ENCODE peak calls at places on chromosomes 3 and 15, in five cellular contexts. N is fibroblast of lung, H is MCF 10A, M is fibroblast of pulmonary artery, X is heart right ventricle. S is an unnamed sample.

GRCh38 chr3:150255416-150255815 is 152.7 kb upstream of the TSC22D2 start:
- DNase-seq in N (no peak), H (no peak), M (no peak), X (peak), S (peak)

GRCh38 chr3:126983653-126984390 is 907 bp downstream of the PLXNA1 start:
- DNase-seq in N (peak), H (peak), M (peak), X (peak), S (peak)

GRCh38 chr15:62262305-62262941 is 97.3 kb upstream of the C2CD4B start:
- DNase-seq in N (peak), H (peak), M (no peak), X (no peak), S (no peak)

GRCh38 chr3:39171860-39172259 is 18.5 kb upstream of the CSRNP1 start:
- DNase-seq in N (no peak), H (no peak), M (no peak), X (no peak), S (no peak)

GRCh38 chr3:87792532-87793321 is 266.1 kb downstream of the CGGBP1 start:
- DNase-seq in N (no peak), H (peak), M (no peak), X (peak), S (peak)

GRCh38 chr3:122146466-122146865 is 37.0 kb upstream of the CASR start:
- DNase-seq in N (no peak), H (no peak), M (no peak), X (no peak), S (peak)

GRCh38 chr3:143171656-143172055 is 52.1 kb downstream of the CHST2 start:
- DNase-seq in N (peak), H (no peak), M (peak), X (no peak), S (no peak)

GRCh38 chr15:74540135-74540760 is 772 bp upstream of the ARID3B start:
- DNase-seq in N (no peak), H (no peak), M (no peak), X (no peak), S (no peak)

GRCh38 chr3:135966349-135966695 is 794 bp downstream of the PPP2R3A start:
- DNase-seq in N (peak), H (no peak), M (peak), X (no peak), S (no peak)

GRCh38 chr15:43903864-43904290 is 77.1 kb downstream of the WDR76 start:
- DNase-seq in N (peak), H (peak), M (peak), X (no peak), S (peak)

GRCh38 chr15:40591310-40591845 is 2.7 kb upstream of the KNL1 start:
- DNase-seq in N (no peak), H (no peak), M (no peak), X (no peak), S (no peak)

GRCh38 chr3:3177861-3178497 is 1.5 kb downstream of the CRBN start:
- DNase-seq in N (no peak), H (peak), M (peak), X (no peak), S (peak)

GRCh38 chr3:108183178-108183577 is 39.0 kb downstream of the IFT57 start:
- DNase-seq in N (peak), H (no peak), M (no peak), X (no peak), S (no peak)

GRCh38 chr3:52044869-52045616 is 11.3 kb downstream of the DUSP7 start:
- DNase-seq in N (no peak), H (no peak), M (no peak), X (no peak), S (no peak)

GRCh38 chr3:150775001-150775599 is 12.1 kb upstream of the SIAH2 start:
- DNase-seq in N (peak), H (no peak), M (peak), X (no peak), S (peak)

GRCh38 chr15:55221090-55222011 is 24.6 kb upstream of the RSL24D1 start:
- DNase-seq in N (peak), H (peak), M (peak), X (no peak), S (peak)

GRCh38 chr3:172840913-172841312 is 90.4 kb downstream of the ECT2 start:
- DNase-seq in N (no peak), H (no peak), M (no peak), X (no peak), S (no peak)

GRCh38 chr15:59590027-59590426 is 21.6 kb upstream of the GCNT3 start:
- DNase-seq in N (no peak), H (no peak), M (no peak), X (no peak), S (no peak)

GRCh38 chr3:114221165-114221880 is 16.1 kb downstream of the ZNF80 start:
- DNase-seq in N (no peak), H (no peak), M (peak), X (no peak), S (no peak)

GRCh38 chr3:119184808-119185690 is 11.7 kb downstream of the UPK1B start:
- DNase-seq in N (no peak), H (peak), M (peak), X (no peak), S (peak)

GRCh38 chr15:66721501-66721937 is 19.5 kb downstream of the SMAD6 start:
- DNase-seq in N (no peak), H (peak), M (no peak), X (no peak), S (peak)

GRCh38 chr15:85587707-85588441 is 206.9 kb downstream of the KLHL25 start:
- DNase-seq in N (peak), H (peak), M (peak), X (no peak), S (peak)

GRCh38 chr3:154071154-154071553 is 50.0 kb upstream of the ARHGEF26 start:
- DNase-seq in N (no peak), H (peak), M (no peak), X (no peak), S (peak)

GRCh38 chr15:101378879-101379278 is 83.8 kb upstream of the SNRPA1 start:
- DNase-seq in N (no peak), H (no peak), M (no peak), X (no peak), S (no peak)

GRCh38 chr3:196976891-196977420 is 8.3 kb upstream of the PIGZ start:
- DNase-seq in N (no peak), H (no peak), M (no peak), X (no peak), S (no peak)

GRCh38 chr3:52231502-52232278 is 6.2 kb upstream of the TLR9 start:
- DNase-seq in N (peak), H (peak), M (peak), X (peak), S (peak)

GRCh38 chr3:125194061-125194848 is 18.3 kb downstream of the SLC12A8 start:
- DNase-seq in N (peak), H (peak), M (no peak), X (no peak), S (peak)

GRCh38 chr15:23564798-23565394 is 578 bp upstream of the MKRN3 start:
- DNase-seq in N (no peak), H (no peak), M (peak), X (no peak), S (no peak)

GRCh38 chr3:139695007-139695406 is 17.2 kb upstream of the NMNAT3 start:
- DNase-seq in N (no peak), H (no peak), M (no peak), X (no peak), S (no peak)

GRCh38 chr3:159186581-159186980 is 384.7 kb downstream of the MFSD1 start:
- DNase-seq in N (no peak), H (no peak), M (no peak), X (no peak), S (peak)

GRCh38 chr3:135756016-135756695 is 209.4 kb upstream of the PPP2R3A start:
- DNase-seq in N (no peak), H (no peak), M (no peak), X (no peak), S (no peak)

GRCh38 chr15:47720555-47720954 is 3.2 kb downstream of the SEMA6D start:
- DNase-seq in N (peak), H (no peak), M (no peak), X (no peak), S (no peak)

GRCh38 chr3:51082363-51082762 is 302.7 kb upstream of the MANF start:
- DNase-seq in N (no peak), H (no peak), M (no peak), X (no peak), S (no peak)

GRCh38 chr3:38579551-38580449 is 69.7 kb downstream of the SCN5A start:
- DNase-seq in N (peak), H (no peak), M (no peak), X (peak), S (no peak)

GRCh38 chr3:55339390-55339789 is 147.7 kb downstream of the WNT5A start:
- DNase-seq in N (no peak), H (no peak), M (no peak), X (no peak), S (no peak)

GRCh38 chr3:73546961-73547360 is 77.8 kb downstream of the PDZRN3 start:
- DNase-seq in N (peak), H (peak), M (peak), X (no peak), S (peak)

GRCh38 chr3:149247929-149248691 is 26.5 kb upstream of the CP start:
- DNase-seq in N (peak), H (peak), M (peak), X (no peak), S (peak)

GRCh38 chr15:70507772-70508351 is 255.5 kb downstream of the UACA start:
- DNase-seq in N (peak), H (peak), M (peak), X (no peak), S (peak)

GRCh38 chr3:47469616-47470015 is 6.1 kb downstream of the SCAP start:
- DNase-seq in N (peak), H (no peak), M (no peak), X (no peak), S (peak)

DNA sequence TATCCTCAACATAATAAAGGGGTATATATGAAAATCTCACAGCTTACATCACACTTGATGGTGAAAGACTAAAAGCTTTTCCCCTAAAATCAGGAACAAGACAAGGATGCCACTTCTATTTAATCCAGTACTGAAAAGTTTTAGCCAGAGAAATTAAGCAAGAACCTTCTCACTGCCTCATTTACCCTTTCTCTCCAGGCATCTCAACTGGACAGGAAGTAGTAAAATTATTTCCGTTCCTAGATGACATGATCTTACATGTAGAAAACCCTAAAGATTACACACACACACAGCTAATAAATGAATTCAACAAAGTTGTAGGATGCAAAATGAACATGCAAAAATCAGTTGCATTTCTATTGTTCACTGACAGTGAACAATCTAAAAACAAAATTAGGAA is 11.1 kb downstream of the SCAP start:
- DNase-seq in N (no peak), H (no peak), M (no peak), X (no peak), S (peak)
- TF ChIP-seq CTCF in N (no peak), H (no peak), M (no peak), X (no peak), S (no peak)

GRCh38 chr3:157351981-157352380 is 84.7 kb upstream of the PTX3 start:
- DNase-seq in N (no peak), H (no peak), M (no peak), X (no peak), S (no peak)
- TF ChIP-seq CTCF in N (no peak), H (peak), M (peak), X (no peak), S (no peak)

DNA sequence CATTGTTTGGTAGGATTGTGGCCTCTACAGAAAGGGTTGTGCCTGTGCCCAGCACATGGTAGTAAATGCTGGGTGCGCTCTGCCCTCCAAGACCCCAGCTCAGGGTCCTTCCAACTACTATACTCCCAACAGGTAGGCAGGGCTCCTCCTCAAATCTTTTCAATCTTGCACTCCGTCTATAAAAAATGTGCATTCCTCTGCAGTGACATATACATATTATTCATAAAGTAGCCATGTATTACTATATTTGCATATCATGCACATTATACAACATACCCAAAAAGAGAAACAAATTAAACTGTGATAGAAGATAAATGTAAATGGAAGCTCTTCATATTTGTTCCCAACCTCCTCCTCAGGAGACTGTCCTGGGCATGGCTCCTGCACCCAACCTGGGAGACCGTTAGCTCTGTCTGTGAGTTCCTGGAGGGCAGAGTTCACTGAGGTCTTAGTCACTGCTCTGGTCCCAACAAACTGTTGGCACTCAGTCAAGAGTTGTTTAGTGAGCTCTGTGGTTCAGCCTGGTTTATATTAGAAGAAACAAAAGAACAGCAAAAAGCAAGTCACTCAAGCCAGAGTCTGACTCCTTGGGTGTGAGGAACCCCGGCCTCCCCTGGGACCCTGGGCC is 47.7 kb upstream of the GRIP2 start:
- DNase-seq in N (peak), H (peak), M (peak), X (no peak), S (peak)
- TF ChIP-seq CTCF in N (no peak), H (no peak), M (no peak), X (no peak), S (no peak)

GRCh38 chr3:11755276-11755675 is 91.4 kb downstream of the TAMM41 start:
- DNase-seq in N (no peak), H (no peak), M (no peak), X (no peak), S (no peak)

DNA sequence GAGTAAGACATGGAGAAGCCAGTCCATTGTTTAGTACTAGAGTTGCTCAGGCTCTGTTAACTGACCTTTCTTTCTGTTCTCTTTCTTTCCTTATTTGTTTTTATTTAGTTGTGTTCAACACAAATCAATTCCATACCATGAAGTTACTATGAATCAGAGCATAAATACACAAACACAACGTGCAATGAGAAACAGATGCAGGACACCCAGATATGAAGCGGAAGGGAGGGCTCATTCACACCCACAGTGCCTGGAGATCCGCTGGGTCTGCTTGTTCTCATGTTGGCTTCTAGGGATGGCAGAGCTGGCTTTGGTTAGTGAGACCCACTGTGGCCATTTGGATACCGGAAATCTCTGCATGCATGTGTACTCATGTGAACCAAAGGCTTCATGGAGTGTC is 97.2 kb downstream of the TAMM41 start:
- DNase-seq in N (no peak), H (no peak), M (no peak), X (no peak), S (no peak)
- TF ChIP-seq CTCF in N (no peak), H (no peak), M (no peak), X (no peak), S (no peak)

DNA sequence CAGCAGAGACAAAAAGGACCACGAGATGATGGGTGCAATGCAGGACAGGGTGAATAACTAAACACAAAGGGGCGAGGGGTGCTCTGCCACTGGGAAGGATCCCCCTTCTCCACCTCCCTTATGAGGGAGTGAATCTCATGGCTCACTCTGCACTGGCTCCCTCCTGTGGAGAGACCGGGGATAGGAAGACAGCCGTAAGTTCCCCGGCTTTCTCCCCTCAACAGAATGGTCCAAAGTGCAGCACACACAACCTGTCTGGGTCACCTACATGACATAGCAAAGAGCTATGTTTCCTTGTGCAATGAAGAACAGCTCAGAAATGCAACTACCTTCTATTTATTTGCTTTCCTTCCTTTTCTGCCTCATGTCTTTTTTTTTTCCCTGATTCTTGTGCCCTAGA is 7.8 kb upstream of the ACSBG1 start:
- DNase-seq in N (no peak), H (peak), M (peak), X (no peak), S (peak)
- TF ChIP-seq CTCF in N (peak), H (peak), M (peak), X (peak), S (peak)

GRCh38 chr3:94285874-94286273 is 223.0 kb downstream of the NSUN3 start:
- DNase-seq in N (peak), H (peak), M (peak), X (no peak), S (peak)
- TF ChIP-seq CTCF in N (peak), H (peak), M (no peak), X (no peak), S (peak)

GRCh38 chr15:90529369-90530249 is at the start of gene CRTC3:
- DNase-seq in N (peak), H (peak), M (peak), X (peak), S (peak)
- TF ChIP-seq CTCF in N (no peak), H (no peak), M (no peak), X (no peak), S (peak)

GRCh38 chr3:169218314-169218983 is 445.1 kb downstream of the MECOM start:
- DNase-seq in N (peak), H (peak), M (peak), X (peak), S (peak)
- TF ChIP-seq CTCF in N (peak), H (peak), M (peak), X (peak), S (peak)